ENCODE peak calls at places on chromosome 19, in ten cellular contexts. E is right lobe of liver, L is K562, Z is body of pancreas, R is upper lobe of left lung, H is IMR-90, I is HepG2, N is heart left ventricle, U is gastrocnemius medialis, D is A549. K is an unnamed sample.

GRCh38 chr19:54795763-54796162 is 7.6 kb upstream of the KIR2DL4 start:
- ATAC-seq in E (peak), L (no peak), Z (no peak), R (no peak), H (no peak), I (no peak), N (no peak), U (no peak), D (no peak), K (no peak)

GRCh38 chr19:49468746-49469447 is 5.1 kb upstream of the FLT3LG start:
- ATAC-seq in E (peak), L (peak), Z (peak), R (peak), H (no peak), I (no peak), N (peak), U (peak), D (peak), K (peak)

GRCh38 chr19:35942235-35942634 is 6.1 kb downstream of the LRFN3 start:
- ATAC-seq in E (peak), L (no peak), Z (no peak), R (no peak), H (no peak), I (peak), N (no peak), U (no peak), D (no peak), K (no peak)

GRCh38 chr19:1259206-1259872 is 9.8 kb upstream of the CIRBP start:
- ATAC-seq in E (peak), L (peak), Z (peak), R (peak), H (peak), I (peak), N (peak), U (no peak), D (peak), K (peak)

GRCh38 chr19:56642711-56643459 is at the start of gene SMIM17:
- ATAC-seq in E (no peak), L (no peak), Z (no peak), R (peak), H (no peak), I (no peak), N (no peak), U (no peak), D (no peak), K (no peak)

GRCh38 chr19:1855828-1856255 is 7.5 kb downstream of the KLF16 start:
- ATAC-seq in E (no peak), L (no peak), Z (no peak), R (no peak), H (peak), I (no peak), N (no peak), U (no peak), D (no peak), K (no peak)

GRCh38 chr19:47623921-47624391 is 15.0 kb downstream of the BICRA start:
- ATAC-seq in E (peak), L (peak), Z (no peak), R (no peak), H (no peak), I (peak), N (no peak), U (no peak), D (no peak), K (no peak)

GRCh38 chr19:3667037-3667638 is 33.1 kb downstream of the PIP5K1C start:
- ATAC-seq in E (no peak), L (no peak), Z (no peak), R (no peak), H (no peak), I (no peak), N (no peak), U (no peak), D (no peak), K (no peak)

GRCh38 chr19:32273483-32273882 is 71.9 kb upstream of the ZNF507 start:
- ATAC-seq in E (no peak), L (no peak), Z (no peak), R (peak), H (no peak), I (no peak), N (no peak), U (no peak), D (no peak), K (no peak)

GRCh38 chr19:640156-640548 is 473 bp downstream of the FGF22 start:
- ATAC-seq in E (no peak), L (no peak), Z (no peak), R (no peak), H (no peak), I (no peak), N (no peak), U (no peak), D (no peak), K (no peak)

GRCh38 chr19:911197-912033 is 1.6 kb downstream of the R3HDM4 start:
- ATAC-seq in E (no peak), L (no peak), Z (no peak), R (no peak), H (no peak), I (no peak), N (no peak), U (no peak), D (no peak), K (no peak)

GRCh38 chr19:3509566-3509989 is 3.5 kb downstream of the FZR1 start:
- ATAC-seq in E (no peak), L (no peak), Z (no peak), R (no peak), H (no peak), I (no peak), N (no peak), U (no peak), D (no peak), K (no peak)

GRCh38 chr19:45103200-45103624 is 10.2 kb downstream of the PPP1R37 start:
- ATAC-seq in E (peak), L (no peak), Z (no peak), R (peak), H (peak), I (peak), N (no peak), U (no peak), D (no peak), K (peak)

GRCh38 chr19:45973564-45974338 is at the start of gene NOVA2:
- ATAC-seq in E (peak), L (peak), Z (peak), R (peak), H (peak), I (peak), N (peak), U (peak), D (peak), K (peak)

GRCh38 chr19:2820112-2820702 is 539 bp downstream of the ZNF554 start:
- ATAC-seq in E (peak), L (peak), Z (peak), R (peak), H (peak), I (peak), N (no peak), U (peak), D (peak), K (peak)

GRCh38 chr19:5017235-5017634 is 48.3 kb downstream of the KDM4B start:
- ATAC-seq in E (no peak), L (peak), Z (no peak), R (no peak), H (no peak), I (no peak), N (no peak), U (no peak), D (no peak), K (no peak)

GRCh38 chr19:2224754-2225349 is 11.3 kb downstream of the PLEKHJ1 start:
- ATAC-seq in E (no peak), L (no peak), Z (peak), R (no peak), H (no peak), I (no peak), N (no peak), U (no peak), D (no peak), K (no peak)

GRCh38 chr19:2756921-2757881 is 17.4 kb upstream of the SLC39A3 start:
- ATAC-seq in E (no peak), L (no peak), Z (no peak), R (no peak), H (no peak), I (no peak), N (no peak), U (no peak), D (no peak), K (no peak)

GRCh38 chr19:39024875-39025641 is 7.3 kb downstream of the FBXO27 start:
- ATAC-seq in E (no peak), L (peak), Z (no peak), R (no peak), H (no peak), I (no peak), N (no peak), U (no peak), D (peak), K (no peak)

GRCh38 chr19:844300-844971 is 3.6 kb downstream of the PRTN3 start:
- ATAC-seq in E (no peak), L (peak), Z (no peak), R (no peak), H (no peak), I (no peak), N (no peak), U (no peak), D (no peak), K (no peak)

GRCh38 chr19:54606891-54607781 is 13.7 kb downstream of the LILRA1 start:
- ATAC-seq in E (peak), L (no peak), Z (no peak), R (peak), H (no peak), I (no peak), N (no peak), U (no peak), D (no peak), K (no peak)

GRCh38 chr19:44570984-44571684 is 41.7 kb upstream of the CEACAM20 start:
- ATAC-seq in E (peak), L (peak), Z (peak), R (peak), H (peak), I (peak), N (no peak), U (peak), D (peak), K (peak)

GRCh38 chr19:4969772-4970531 is 1.0 kb downstream of the KDM4B start:
- ATAC-seq in E (peak), L (no peak), Z (no peak), R (no peak), H (no peak), I (no peak), N (no peak), U (peak), D (no peak), K (no peak)

GRCh38 chr19:36136975-36137686 is 2.7 kb upstream of the CAPNS1 start:
- ATAC-seq in E (peak), L (no peak), Z (peak), R (no peak), H (no peak), I (no peak), N (no peak), U (no peak), D (peak), K (peak)

GRCh38 chr19:58060231-58060630 is 1.1 kb downstream of the ZNF135 start:
- ATAC-seq in E (no peak), L (no peak), Z (no peak), R (no peak), H (no peak), I (no peak), N (no peak), U (no peak), D (no peak), K (no peak)

GRCh38 chr19:31505596-31505910 is 156.3 kb upstream of the TSHZ3 start:
- ATAC-seq in E (no peak), L (no peak), Z (no peak), R (no peak), H (no peak), I (no peak), N (no peak), U (no peak), D (no peak), K (no peak)

DNA sequence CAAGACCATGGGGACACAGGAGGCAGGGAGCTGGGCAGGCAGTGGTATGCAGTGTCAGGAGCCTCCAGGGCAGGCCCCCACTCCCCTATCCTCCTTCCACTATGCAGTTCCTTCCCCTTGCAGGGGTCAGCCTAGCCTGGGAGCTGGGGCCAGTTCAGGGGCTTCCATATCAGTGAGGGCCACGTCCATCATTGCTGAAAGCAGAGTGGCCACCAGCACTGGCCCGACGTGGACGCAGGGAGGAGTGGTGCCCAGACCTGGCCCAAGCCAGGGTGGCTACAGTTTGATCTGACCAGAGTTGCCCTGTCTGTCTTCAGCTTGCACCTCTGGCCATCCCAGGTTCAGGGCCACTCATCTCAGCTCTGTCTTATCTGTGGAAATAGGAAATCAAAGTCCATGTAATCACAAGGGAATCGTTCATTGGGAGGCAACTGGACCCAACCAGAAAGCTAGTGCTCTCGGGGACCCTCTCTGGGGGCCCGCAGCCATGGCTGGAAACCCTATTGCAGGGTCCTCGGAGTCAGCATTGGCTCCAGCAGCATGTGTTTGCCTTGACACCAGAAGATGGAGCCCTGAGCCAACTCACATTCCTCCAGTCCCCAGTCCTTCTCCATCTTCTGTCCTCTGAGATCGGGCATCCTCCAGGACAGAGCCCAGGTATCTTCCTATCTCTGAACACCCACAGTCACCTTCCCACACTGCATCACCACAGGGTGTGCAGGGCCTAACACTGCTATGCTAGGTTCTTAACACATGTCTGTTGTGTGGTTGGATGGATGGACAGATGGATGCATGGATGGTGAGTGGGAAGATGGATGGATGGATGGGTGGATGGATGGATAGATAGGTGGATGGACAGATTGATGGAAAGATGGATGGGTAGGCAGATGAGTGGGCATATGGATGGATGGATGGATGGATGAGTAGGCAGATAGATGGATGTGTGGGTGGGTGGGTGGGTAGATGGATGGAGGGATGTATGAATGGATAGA is 75.7 kb upstream of the KCTD15 start:
- ATAC-seq in E (no peak), L (peak), Z (no peak), R (no peak), H (no peak), I (peak), N (no peak), U (no peak), D (no peak), K (no peak)
- TF ChIP-seq CTCF in E (no peak), L (peak), Z (no peak), R (no peak), H (no peak), I (peak), N (no peak), U (no peak), D (no peak), K (no peak)

DNA sequence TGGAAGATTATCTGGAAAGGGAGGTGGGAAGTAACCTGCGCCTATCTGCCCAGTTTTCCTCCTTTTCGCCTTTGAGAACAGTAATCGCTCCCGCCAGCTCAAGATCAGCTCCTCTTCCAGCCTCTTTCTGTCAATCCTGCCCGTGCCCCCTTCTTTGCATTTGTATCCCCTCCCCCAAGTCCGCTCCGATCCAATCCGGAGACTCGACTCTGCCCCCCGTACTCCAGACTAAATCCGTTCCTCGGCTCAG is 327 bp upstream of the RAB4B start:
- ATAC-seq in E (no peak), L (no peak), Z (no peak), R (no peak), H (no peak), I (no peak), N (no peak), U (no peak), D (peak), K (no peak)
- TF ChIP-seq POLR2A in E (peak), L (peak), Z (peak), R (peak), H (peak), I (no peak), N (no peak), U (no peak), D (no peak), K (no peak)

GRCh38 chr19:12723383-12723642 is 419 bp downstream of the TNPO2 start:
- ATAC-seq in E (no peak), L (no peak), Z (no peak), R (no peak), H (no peak), I (no peak), N (no peak), U (no peak), D (peak), K (no peak)

GRCh38 chr19:12721656-12722565 is 1.8 kb downstream of the TNPO2 start:
- ATAC-seq in E (peak), L (peak), Z (peak), R (peak), H (peak), I (peak), N (no peak), U (peak), D (no peak), K (peak)

GRCh38 chr19:12723643-12724426 is at the start of gene TNPO2:
- ATAC-seq in E (peak), L (peak), Z (no peak), R (peak), H (peak), I (peak), N (peak), U (peak), D (peak), K (no peak)

GRCh38 chr19:12720851-12721655 is 2.7 kb downstream of the TNPO2 start:
- ATAC-seq in E (peak), L (peak), Z (no peak), R (peak), H (peak), I (peak), N (no peak), U (peak), D (no peak), K (no peak)

DNA sequence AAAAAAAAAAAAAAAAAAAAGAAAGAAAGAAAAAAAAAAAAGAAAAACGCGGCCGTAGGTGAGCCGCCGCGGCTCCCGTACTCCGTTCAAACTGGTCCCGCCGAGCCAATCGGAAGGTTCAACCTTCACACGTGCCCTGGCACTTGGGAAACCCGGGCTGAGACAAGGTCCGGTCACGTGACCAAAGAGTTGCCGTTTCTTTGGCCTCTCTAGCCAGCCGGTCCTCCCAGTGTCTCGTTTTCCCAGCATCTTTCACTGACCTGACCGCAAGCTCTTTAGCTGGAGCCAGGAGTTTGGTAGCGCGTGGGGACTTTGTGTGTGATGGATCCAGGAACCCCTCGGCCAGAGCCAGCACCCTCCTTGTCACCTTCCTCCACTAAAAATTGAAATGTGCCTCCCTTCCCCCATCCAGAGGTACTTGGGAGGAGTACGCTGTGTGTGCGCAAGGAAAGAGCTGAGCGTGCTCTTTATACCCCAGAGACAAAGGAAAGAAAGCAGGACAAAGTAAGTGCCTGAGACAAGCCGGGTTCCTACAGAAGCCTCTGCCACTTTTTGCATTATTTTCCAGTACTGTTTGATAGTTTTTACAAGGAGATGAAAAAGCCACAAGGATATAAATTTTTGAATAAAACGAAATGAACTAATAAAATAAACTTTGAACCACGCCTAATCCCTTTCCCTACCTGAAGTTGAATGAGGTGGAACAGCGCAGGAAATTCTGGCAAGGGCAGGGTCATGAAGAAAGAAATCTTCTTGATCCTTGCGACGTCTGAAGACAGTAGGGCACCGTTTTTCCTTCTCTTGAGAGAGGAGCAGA is 958 bp downstream of the TNPO2 start:
- ATAC-seq in E (peak), L (peak), Z (peak), R (peak), H (peak), I (peak), N (peak), U (peak), D (peak), K (peak)
- TF ChIP-seq CTCF in E (no peak), L (no peak), Z (no peak), R (no peak), H (no peak), I (no peak), N (no peak), U (peak), D (no peak), K (no peak)

GRCh38 chr19:6457958-6458694 is 1.5 kb downstream of the SLC25A23 start:
- ATAC-seq in E (no peak), L (peak), Z (no peak), R (no peak), H (no peak), I (no peak), N (no peak), U (no peak), D (no peak), K (no peak)
- TF ChIP-seq POLR2A in E (no peak), L (no peak), Z (no peak), R (no peak), H (no peak), I (no peak), N (no peak), U (no peak), D (no peak), K (no peak)

DNA sequence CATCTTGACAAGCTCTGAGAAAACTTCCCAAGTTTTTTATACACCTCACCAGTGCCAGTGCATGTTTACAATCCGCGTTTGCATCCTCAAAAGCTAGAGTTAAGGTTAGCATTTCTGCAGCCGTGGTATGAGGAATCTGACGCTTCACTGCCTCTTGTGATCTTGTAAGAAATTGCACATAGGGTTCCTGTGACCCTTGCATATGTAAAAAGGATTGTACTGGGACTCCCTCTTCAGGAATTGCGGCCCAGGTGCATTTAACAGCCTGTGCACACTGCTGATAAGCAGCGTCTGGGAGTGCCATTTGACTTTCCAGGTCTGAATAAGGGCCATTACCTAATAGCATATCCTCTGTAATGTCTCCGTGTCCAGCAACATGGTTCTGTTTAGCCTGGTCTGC is 15.3 kb downstream of the FPR3 start:
- ATAC-seq in E (no peak), L (peak), Z (no peak), R (no peak), H (no peak), I (no peak), N (no peak), U (no peak), D (no peak), K (no peak)
- TF ChIP-seq CTCF in E (no peak), L (peak), Z (no peak), R (no peak), H (no peak), I (peak), N (peak), U (no peak), D (no peak), K (no peak)

DNA sequence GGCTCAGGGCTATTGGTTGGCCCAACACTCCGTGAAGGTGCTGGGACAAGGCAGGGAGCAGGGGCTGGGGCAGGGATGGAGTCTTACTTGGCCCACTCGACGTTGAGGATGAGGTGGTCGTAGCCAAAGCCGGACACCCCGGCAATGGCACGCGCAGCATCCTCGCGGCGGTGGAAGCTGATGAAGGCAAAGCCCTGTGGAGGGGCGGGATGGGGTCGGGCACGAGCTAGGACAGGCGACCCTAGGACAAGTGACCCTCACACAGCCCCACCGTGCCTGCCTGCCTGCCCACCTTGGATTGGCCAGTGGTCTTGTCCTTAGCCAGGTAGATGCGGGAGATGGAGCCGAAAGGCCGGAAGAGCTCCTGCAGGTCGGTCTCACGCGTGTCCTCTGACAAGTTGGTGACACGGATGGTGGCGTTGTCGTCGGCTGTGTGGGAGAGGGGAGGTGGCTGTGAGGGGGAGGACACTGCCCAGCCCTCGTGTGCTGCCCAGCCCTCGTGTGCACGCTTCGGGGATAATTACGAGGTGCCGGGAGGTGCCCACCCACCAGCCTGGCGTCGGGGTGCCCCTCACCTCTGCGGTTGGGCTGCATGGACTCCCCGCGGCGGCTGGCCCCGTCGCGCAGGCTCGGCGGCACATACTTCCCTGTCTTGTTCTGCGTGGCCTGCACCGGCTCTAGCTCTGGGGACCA is 4.0 kb downstream of the P2RY11 start:
- ATAC-seq in E (no peak), L (no peak), Z (no peak), R (no peak), H (no peak), I (peak), N (no peak), U (no peak), D (no peak), K (no peak)
- TF ChIP-seq POLR2A in E (no peak), L (peak), Z (no peak), R (no peak), H (no peak), I (peak), N (no peak), U (no peak), D (no peak), K (no peak)